ENCODE peak calls at places on chromosomes 12 and 14, in seven cellular contexts. N is GM23248; T is astrocyte; X is CD8-positive, alpha-beta memory T cell; R is HepG2; U is A673; L is ascending aorta. E is an unnamed sample. For H3K36me3 and H3K27me3, the result is how much of the 10 kb centered on the place peaks cover.

GRCh38 chr12:1777798-1778197 is 42.6 kb upstream of the LRTM2 start:
- DNase-seq in N (peak), T (peak), X (no peak), R (no peak), U (no peak), L (no peak), E (no peak)

GRCh38 chr14:100463937-100464336 is 123.3 kb downstream of the BEGAIN start:
- DNase-seq in N (no peak), T (no peak), X (no peak), R (no peak), U (no peak), L (no peak), E (no peak)

GRCh38 chr12:111446044-111446581 is 40.4 kb downstream of the SH2B3 start:
- DNase-seq in N (peak), T (no peak), X (no peak), R (no peak), U (peak), L (no peak), E (peak)

GRCh38 chr12:69161835-69162234 is 77.5 kb upstream of the CPSF6 start:
- DNase-seq in N (no peak), T (no peak), X (peak), R (no peak), U (peak), L (no peak), E (no peak)

GRCh38 chr14:59787045-59787674 is 83.4 kb downstream of the RTN1 start:
- DNase-seq in N (no peak), T (no peak), X (no peak), R (no peak), U (no peak), L (no peak), E (no peak)

GRCh38 chr14:67636361-67636919 is 16.7 kb downstream of the ARG2 start:
- DNase-seq in N (peak), T (no peak), X (no peak), R (no peak), U (peak), L (no peak), E (peak)

GRCh38 chr12:92506460-92506859 is 196.3 kb upstream of the PLEKHG7 start:
- DNase-seq in N (no peak), T (no peak), X (no peak), R (no peak), U (no peak), L (no peak), E (no peak)

GRCh38 chr12:55996201-55996714 is 818 bp upstream of the SUOX start:
- DNase-seq in N (peak), T (peak), X (peak), R (peak), U (peak), L (no peak), E (peak)

GRCh38 chr14:33938131-33938949 is 12.5 kb downstream of the EGLN3 start:
- DNase-seq in N (peak), T (no peak), X (no peak), R (peak), U (no peak), L (peak), E (peak)

GRCh38 chr14:78921856-78922255 is 751.7 kb downstream of the NRXN3 start:
- DNase-seq in N (peak), T (peak), X (no peak), R (no peak), U (peak), L (no peak), E (no peak)

GRCh38 chr14:99257122-99257672 is 14.8 kb downstream of the BCL11B start:
- DNase-seq in N (no peak), T (no peak), X (no peak), R (no peak), U (no peak), L (no peak), E (no peak)

DNA sequence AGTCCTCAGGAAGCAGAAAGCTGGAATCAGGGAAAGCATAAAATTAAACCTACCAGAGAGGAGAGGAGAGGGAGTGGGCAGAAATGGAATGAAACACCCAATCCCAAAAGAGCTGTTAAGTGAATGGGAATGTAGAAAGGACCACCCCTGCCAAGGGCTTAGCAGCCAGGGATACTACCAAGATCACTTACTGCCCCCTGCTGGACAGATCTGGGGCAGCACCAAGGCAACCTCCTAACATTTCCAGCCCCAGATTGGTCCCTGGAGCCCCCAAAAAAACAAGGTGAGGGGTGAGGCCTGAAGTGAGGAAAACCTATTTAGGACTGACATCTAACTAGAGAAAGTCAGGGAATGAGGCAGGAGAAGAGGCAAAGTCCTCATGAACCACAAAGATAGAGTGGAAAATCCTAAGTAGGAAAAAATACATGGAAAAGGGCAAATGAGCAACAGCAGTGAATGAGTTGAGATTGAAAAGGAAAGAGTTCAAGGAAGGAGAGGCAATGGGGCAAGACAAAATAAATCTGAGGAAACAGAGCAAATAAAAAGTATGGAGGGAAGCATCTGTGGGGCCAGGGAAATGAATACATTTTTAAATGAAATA is 11.2 kb upstream of the FKBP11 start:
- DNase-seq in N (peak), T (peak), X (peak), R (peak), U (peak), L (no peak), E (peak)
- H3K36me3 ChIP-seq in N (under half), T (half or more), X (under half), R (under half), U (half or more), L (half or more), E (half or more)

DNA sequence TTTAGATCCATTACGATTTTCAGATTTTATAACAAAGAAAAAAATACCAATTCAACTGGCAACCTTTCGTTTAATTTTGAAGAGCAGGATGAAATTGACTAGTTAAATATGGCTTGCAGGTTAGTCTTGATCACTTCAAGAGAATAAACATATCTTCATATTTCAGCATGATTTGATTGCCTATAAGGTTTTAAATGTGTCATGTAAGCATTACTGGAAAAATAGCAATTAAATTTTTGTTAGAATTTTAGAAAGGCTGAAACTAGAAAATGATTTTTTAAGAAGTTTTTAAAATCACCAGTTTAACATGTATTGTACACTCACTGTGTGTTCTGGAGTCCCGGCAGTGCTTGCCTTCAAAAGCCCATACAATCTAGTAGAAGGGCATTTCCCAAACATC is 310.2 kb upstream of the DIO2 start:
- DNase-seq in N (no peak), T (no peak), X (no peak), R (no peak), U (no peak), L (no peak), E (no peak)
- H3K27me3 ChIP-seq in N (under half), T (under half), X (under half), R (under half), U (under half), L (under half), E (under half)

GRCh38 chr14:92558319-92558718 is 44.7 kb downstream of the RIN3 start:
- DNase-seq in N (no peak), T (no peak), X (no peak), R (no peak), U (no peak), L (no peak), E (no peak)
- H3K27ac ChIP-seq in N (no peak), T (no peak), X (no peak), R (peak), U (no peak), L (no peak), E (no peak)

GRCh38 chr12:53712059-53712643 is 15.1 kb downstream of the CALCOCO1 start:
- DNase-seq in N (no peak), T (no peak), X (no peak), R (no peak), U (no peak), L (no peak), E (no peak)

GRCh38 chr12:53710098-53710497 is 17.2 kb downstream of the CALCOCO1 start:
- DNase-seq in N (no peak), T (no peak), X (no peak), R (no peak), U (no peak), L (no peak), E (no peak)

GRCh38 chr12:53713516-53713915 is 13.7 kb downstream of the CALCOCO1 start:
- DNase-seq in N (no peak), T (no peak), X (no peak), R (no peak), U (no peak), L (no peak), E (no peak)

GRCh38 chr12:53717319-53717718 is 9.9 kb downstream of the CALCOCO1 start:
- DNase-seq in N (no peak), T (no peak), X (no peak), R (no peak), U (no peak), L (no peak), E (no peak)

DNA sequence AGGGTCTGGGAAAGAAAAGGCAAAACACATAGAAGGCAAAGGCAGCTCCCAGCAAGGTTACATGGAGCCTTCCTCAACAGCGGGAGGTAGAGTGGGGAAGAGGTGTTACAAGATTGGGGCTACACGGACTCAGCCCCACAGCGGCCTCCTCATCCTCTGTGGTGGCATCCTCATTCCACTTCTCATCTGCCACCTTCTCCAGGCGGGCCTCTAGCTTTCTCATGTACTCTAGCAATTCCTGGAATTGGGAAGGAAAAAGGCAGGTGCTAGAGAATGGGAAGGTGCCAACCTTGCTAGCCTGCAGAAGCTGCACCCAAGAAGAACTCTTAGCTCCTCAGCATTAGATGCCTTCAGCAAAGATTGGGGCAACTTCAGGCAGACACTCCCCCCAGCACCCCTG is 13.2 kb downstream of the CALCOCO1 start:
- DNase-seq in N (no peak), T (no peak), X (no peak), R (no peak), U (no peak), L (no peak), E (no peak)
- H3K36me3 ChIP-seq in N (under half), T (under half), X (under half), R (under half), U (under half), L (half or more), E (under half)

GRCh38 chr14:104401785-104402184 is 177.8 kb upstream of the C14orf180 start:
- DNase-seq in N (no peak), T (no peak), X (no peak), R (no peak), U (no peak), L (no peak), E (no peak)

GRCh38 chr14:104405566-104406226 is 173.9 kb upstream of the C14orf180 start:
- DNase-seq in N (no peak), T (no peak), X (no peak), R (no peak), U (no peak), L (no peak), E (no peak)

GRCh38 chr14:104403421-104404220 is 175.9 kb upstream of the C14orf180 start:
- DNase-seq in N (no peak), T (no peak), X (no peak), R (no peak), U (no peak), L (no peak), E (no peak)

GRCh38 chr14:104400355-104400754 is 179.2 kb upstream of the C14orf180 start:
- DNase-seq in N (no peak), T (no peak), X (no peak), R (no peak), U (no peak), L (no peak), E (no peak)

GRCh38 chr14:104404922-104405321 is 174.6 kb upstream of the C14orf180 start:
- DNase-seq in N (no peak), T (no peak), X (no peak), R (no peak), U (no peak), L (no peak), E (no peak)
- H3K27me3 ChIP-seq in N (under half), T (under half), X (under half), R (under half), U (under half), L (under half), E (under half)

GRCh38 chr12:52226446-52226845 is 6.6 kb upstream of the KRT7 start:
- DNase-seq in N (no peak), T (no peak), X (no peak), R (no peak), U (no peak), L (no peak), E (no peak)
- H3K27ac ChIP-seq in N (no peak), T (no peak), X (no peak), R (no peak), U (no peak), L (peak), E (peak)

GRCh38 chr12:57504033-57504432 is 16.2 kb downstream of the MARS1 start:
- DNase-seq in N (no peak), T (no peak), X (no peak), R (no peak), U (no peak), L (no peak), E (peak)
- H3K36me3 ChIP-seq in N (half or more), T (under half), X (under half), R (under half), U (half or more), L (half or more), E (half or more)

GRCh38 chr12:53987748-53988147 is 2.8 kb downstream of the HOXC10 start:
- DNase-seq in N (no peak), T (no peak), X (no peak), R (no peak), U (no peak), L (no peak), E (no peak)
- H3K27me3 ChIP-seq in N (half or more), T (half or more), X (half or more), R (under half), U (under half), L (half or more), E (half or more)

DNA sequence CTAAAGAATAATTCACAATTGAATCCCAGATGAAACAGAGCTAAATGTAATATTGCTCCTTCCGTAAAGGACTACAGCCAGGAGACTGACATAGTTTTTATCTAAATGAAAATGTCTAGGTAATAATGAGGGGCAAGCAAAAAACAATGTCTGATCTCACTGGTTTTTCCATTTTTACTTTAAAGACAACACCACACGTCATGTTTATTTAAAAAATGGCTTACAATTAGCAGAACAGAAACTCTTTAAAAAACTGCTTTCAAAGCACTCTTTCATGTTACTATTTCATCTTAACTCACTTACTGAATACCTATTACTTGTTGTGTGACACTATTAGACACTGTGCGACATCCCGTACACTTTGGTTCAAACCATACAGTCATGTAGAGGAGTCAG is 9.2 kb downstream of the BTBD7 start:
- DNase-seq in N (no peak), T (no peak), X (no peak), R (no peak), U (no peak), L (no peak), E (no peak)
- H3K27ac ChIP-seq in N (no peak), T (no peak), X (no peak), R (no peak), U (no peak), L (no peak), E (no peak)

E was measured in thyroid gland.